ENCODE peak calls at places on chromosomes 1 and 21, in six cellular contexts. F is ascending aorta, P is SJCRH30, V is heart right ventricle, K is K562, G is adrenal gland. S is an unnamed sample.

GRCh38 chr1:214012418-214012817 is 24.6 kb downstream of the PROX1 start:
- DNase-seq in P (no peak), G (no peak), V (no peak), F (no peak), K (no peak), S (no peak)

GRCh38 chr1:189662190-189662589 is 815.5 kb downstream of the BRINP3 start:
- DNase-seq in F (no peak), P (no peak), G (no peak), K (no peak), V (no peak), S (no peak)

GRCh38 chr1:15760520-15761211 is 2.1 kb downstream of the FBLIM1 start:
- DNase-seq in K (no peak), P (peak; percentile 84), G (peak; percentile 45), V (peak; percentile 64), F (peak; percentile 83), S (no peak)

GRCh38 chr21:20882462-20883415 is 115.5 kb upstream of the NCAM2 start:
- DNase-seq in G (peak; percentile 27), V (no peak), K (peak; percentile 56), P (peak; percentile 65), F (no peak), S (no peak)

GRCh38 chr1:7752512-7753417 is 18.3 kb upstream of the VAMP3 start:
- DNase-seq in P (peak; percentile 86), F (peak; percentile 77), G (peak; percentile 62), K (peak; percentile 71), V (peak; percentile 71), S (peak; percentile 73)

GRCh38 chr1:241113557-241113956 is 243.4 kb downstream of the RGS7 start:
- DNase-seq in F (no peak), G (no peak), K (no peak), P (no peak), V (no peak), S (no peak)

GRCh38 chr1:243264718-243265117 is 8.9 kb downstream of the SDCCAG8 start:
- DNase-seq in P (no peak), F (no peak), K (peak; percentile 50), V (no peak), G (no peak), S (no peak)

GRCh38 chr1:114509596-114510234 is 1.3 kb downstream of the TRIM33 start:
- DNase-seq in G (no peak), K (no peak), P (no peak), V (no peak), F (no peak), S (peak; percentile 22)

GRCh38 chr1:12528021-12528852 is 89.8 kb downstream of the DHRS3 start:
- DNase-seq in P (peak; percentile 28), V (no peak), F (peak; percentile 74), G (peak; percentile 84), K (peak; percentile 93), S (peak; percentile 92)

GRCh38 chr1:16146888-16147614 is 8.8 kb downstream of the EPHA2 start:
- DNase-seq in G (peak; percentile 70), P (no peak), V (no peak), F (peak; percentile 76), K (peak; percentile 80), S (no peak)

GRCh38 chr1:218473527-218473926 is 128.4 kb downstream of the TGFB2 start:
- DNase-seq in V (no peak), F (no peak), K (no peak), P (peak; percentile 42), G (no peak), S (no peak)

GRCh38 chr1:54408701-54409066 is 2.5 kb upstream of the SSBP3 start:
- DNase-seq in G (no peak), F (no peak), V (no peak), K (no peak), P (no peak), S (no peak)

GRCh38 chr1:165383067-165383466 is 26.6 kb upstream of the LMX1A start:
- DNase-seq in F (peak; percentile 88), K (no peak), V (peak; percentile 29), G (peak; percentile 75), P (no peak), S (no peak)

GRCh38 chr1:150536836-150537731 is 12.1 kb upstream of the ADAMTSL4 start:
- DNase-seq in P (no peak), F (no peak), K (no peak), G (no peak), V (no peak), S (no peak)

GRCh38 chr1:182962554-182963115 is 9.7 kb upstream of the SHCBP1L start:
- DNase-seq in P (peak; percentile 77), K (peak; percentile 86), F (peak; percentile 90), V (peak; percentile 85), G (peak; percentile 77), S (peak; percentile 79)

GRCh38 chr1:59414406-59415133 is 117.7 kb downstream of the FGGY start:
- DNase-seq in P (peak; percentile 90), K (no peak), V (no peak), F (no peak), G (no peak), S (no peak)

GRCh38 chr1:178536844-178537371 is 24.0 kb downstream of the TEX35 start:
- DNase-seq in F (no peak), K (no peak), V (peak; percentile 68), G (peak; percentile 49), P (peak; percentile 17), S (peak; percentile 99)

GRCh38 chr1:211825990-211826389 is 4.6 kb downstream of the LPGAT1 start:
- DNase-seq in V (no peak), P (no peak), G (no peak), F (no peak), K (no peak), S (no peak)

GRCh38 chr1:177921590-177921989 is 48.3 kb downstream of the SEC16B start:
- DNase-seq in G (no peak), V (no peak), K (no peak), F (no peak), P (no peak), S (no peak)

GRCh38 chr1:94106716-94107115 is 14.2 kb downstream of the ABCA4 start:
- DNase-seq in V (no peak), G (no peak), K (no peak), P (no peak), F (no peak), S (no peak)

GRCh38 chr21:25934771-25935224 is 200.0 kb downstream of the GABPA start:
- DNase-seq in V (peak; percentile 84), P (peak; percentile 75), K (no peak), G (peak; percentile 49), F (peak; percentile 94), S (no peak)

GRCh38 chr1:206582537-206583460 is 29.5 kb downstream of the EIF2D start:
- DNase-seq in G (no peak), V (no peak), P (no peak), F (no peak), K (no peak), S (no peak)

GRCh38 chr21:39316062-39316461 is 2.6 kb upstream of the BRWD1 start:
- DNase-seq in G (no peak), K (no peak), P (no peak), F (no peak), V (no peak), S (no peak)

GRCh38 chr1:45272943-45273342 is 53.8 kb upstream of the HPDL start:
- DNase-seq in G (no peak), K (no peak), P (no peak), F (no peak), V (no peak), S (no peak)

GRCh38 chr1:203638076-203638475 is 11.4 kb downstream of the ATP2B4 start:
- DNase-seq in K (no peak), G (no peak), V (no peak), P (no peak), F (no peak), S (no peak)

GRCh38 chr1:203638914-203639313 is 12.3 kb downstream of the ATP2B4 start:
- DNase-seq in G (peak; percentile 26), F (no peak), V (peak; percentile 50), K (peak; percentile 57), P (no peak), S (peak; percentile 49)

GRCh38 chr1:203640117-203640516 is 13.5 kb downstream of the ATP2B4 start:
- DNase-seq in G (no peak), P (no peak), V (no peak), F (no peak), K (no peak), S (no peak)

GRCh38 chr1:203643213-203644045 is 16.8 kb downstream of the ATP2B4 start:
- DNase-seq in K (no peak), P (no peak), F (no peak), G (no peak), V (no peak), S (no peak)

GRCh38 chr1:203640723-203641523 is 14.3 kb downstream of the ATP2B4 start:
- DNase-seq in F (no peak), V (no peak), G (no peak), P (no peak), K (peak; percentile 41), S (no peak)
- H3K4me1 ChIP-seq in F (peaks cover 62% of the 10 kb centered on the region), V (peaks cover 83% of the 10 kb centered on the region), G (peaks cover 41% of the 10 kb centered on the region), P (no peaks in the 10 kb centered on the region), K (peaks cover 33% of the 10 kb centered on the region), S (peaks cover 14% of the 10 kb centered on the region)

DNA sequence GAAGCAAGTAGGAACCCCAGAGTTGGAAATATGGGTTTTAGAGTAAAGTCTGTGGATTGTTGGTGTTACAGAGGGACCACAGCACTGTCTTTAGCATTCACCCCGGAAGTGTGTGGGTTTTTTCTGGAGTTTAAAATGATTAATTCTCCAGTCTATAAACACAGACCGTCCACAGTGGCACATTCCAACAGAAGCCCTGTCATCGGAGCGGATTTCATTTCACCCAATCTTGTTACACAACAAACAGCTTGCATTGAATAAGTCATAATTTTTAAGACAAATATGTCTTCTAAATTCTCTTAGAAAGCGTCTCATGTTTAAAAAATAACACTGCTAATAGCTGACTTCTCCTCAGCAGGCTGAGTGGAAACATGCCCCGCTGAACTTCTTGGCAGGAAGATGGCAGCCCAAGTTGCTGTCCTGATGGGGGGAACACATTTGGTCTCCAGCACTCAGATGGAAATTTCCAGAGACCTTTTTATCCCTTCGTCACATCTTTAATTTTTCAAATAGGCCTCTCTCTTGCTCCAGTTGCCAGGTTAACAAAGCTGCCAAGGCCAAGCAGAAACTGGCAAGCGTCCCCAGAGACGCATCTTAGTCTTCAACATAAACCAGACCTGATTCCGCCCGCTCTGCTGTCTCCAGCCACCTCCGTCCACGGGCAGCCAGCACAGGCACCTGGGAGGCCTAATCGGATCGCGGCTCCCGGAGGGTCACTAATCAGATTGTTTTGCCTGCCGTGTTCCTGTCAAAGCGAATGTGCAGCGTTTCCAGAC is 28.8 kb upstream of the SLC19A1 start:
- DNase-seq in K (no peak), V (no peak), G (peak; percentile 74), P (no peak), F (no peak), S (no peak)
- H3K27me3 ChIP-seq in K (peaks cover 77% of the 10 kb centered on the region), V (peaks cover 6% of the 10 kb centered on the region), G (no peaks in the 10 kb centered on the region), P (peaks cover 4% of the 10 kb centered on the region), F (no peaks in the 10 kb centered on the region), S (no peaks in the 10 kb centered on the region)

GRCh38 chr1:201017828-201018163 is 5.7 kb downstream of the KIF21B start:
- DNase-seq in K (no peak), G (no peak), V (no peak), F (no peak), P (no peak), S (no peak)
- H3K4me1 ChIP-seq in K (peaks cover 96% of the 10 kb centered on the region), G (peaks cover 23% of the 10 kb centered on the region), V (peaks cover 4% of the 10 kb centered on the region), F (peaks cover 7% of the 10 kb centered on the region), P (peaks cover 40% of the 10 kb centered on the region), S (peaks cover 38% of the 10 kb centered on the region)

DNA sequence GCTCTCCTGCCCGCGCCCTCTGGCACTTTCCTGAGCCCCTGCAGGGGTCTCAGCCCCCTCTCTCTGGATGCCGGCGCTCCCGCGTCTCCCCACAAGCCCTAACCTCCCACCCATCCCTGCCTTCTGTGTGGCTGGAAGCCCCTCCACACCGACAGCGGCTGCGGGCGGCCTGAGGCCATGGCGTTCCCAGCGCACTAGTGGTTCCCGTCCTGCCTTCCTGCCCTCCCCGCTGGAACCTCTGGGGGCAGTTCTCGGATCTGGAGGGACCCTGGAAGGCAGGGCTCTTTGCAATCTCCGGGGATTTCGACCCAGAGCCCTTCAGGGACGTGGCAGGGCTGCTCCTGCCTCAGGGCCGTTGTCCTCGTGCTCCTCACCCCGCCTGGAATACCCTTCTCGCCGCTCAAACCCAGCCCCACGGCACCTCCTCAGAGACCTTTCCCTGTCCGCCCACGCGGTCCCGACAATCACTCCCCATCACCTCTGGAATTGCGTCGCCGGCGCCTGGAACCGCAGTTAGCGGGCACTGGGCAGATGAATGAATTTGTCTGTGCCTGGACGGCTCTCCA is 493 bp upstream of the ESPN start:
- DNase-seq in K (no peak), P (no peak), F (no peak), V (no peak), G (no peak), S (no peak)
- H3K27me3 ChIP-seq in K (peaks cover 27% of the 10 kb centered on the region), P (peaks cover 51% of the 10 kb centered on the region), F (peaks cover 34% of the 10 kb centered on the region), V (peaks cover 98% of the 10 kb centered on the region), G (peaks cover 42% of the 10 kb centered on the region), S (peaks cover 32% of the 10 kb centered on the region)

S was measured in small intestine.